ENCODE peak calls at places on chromosomes 1 and 21, in five cellular contexts. D is IMR-90, A is H9, O is neuronal stem cell, E is mesendoderm. N is an unnamed sample.

GRCh38 chr1:212641956-212642355 is 33.4 kb downstream of the ATF3 start:
- DNase-seq in D (peak), A (no peak), O (no peak), E (no peak), N (peak)

GRCh38 chr1:1344672-1345361 is 4.4 kb downstream of the DVL1 start:
- DNase-seq in D (peak), A (no peak), O (no peak), E (no peak), N (peak)

GRCh38 chr1:23554481-23555224 is 4.6 kb downstream of the ID3 start:
- DNase-seq in D (peak), A (peak), O (peak), E (peak), N (peak)

GRCh38 chr1:198519639-198520501 is 20.6 kb downstream of the ATP6V1G3 start:
- DNase-seq in D (no peak), A (no peak), O (no peak), E (no peak), N (peak)

GRCh38 chr1:147892216-147892615 is 10.4 kb upstream of the GJA8 start:
- DNase-seq in D (no peak), A (peak), O (no peak), E (peak), N (no peak)

GRCh38 chr1:230568008-230568407 is 74.3 kb upstream of the COG2 start:
- DNase-seq in D (peak), A (peak), O (no peak), E (peak), N (peak)

GRCh38 chr1:170145691-170146676 is at the start of gene NTMT2:
- DNase-seq in D (peak), A (peak), O (peak), E (peak), N (peak)

GRCh38 chr1:85707990-85708825 is at the start of gene ZNHIT6:
- DNase-seq in D (peak), A (peak), O (peak), E (peak), N (peak)

GRCh38 chr1:202160377-202160940 is at the start of gene PTPN7:
- DNase-seq in D (no peak), A (peak), O (no peak), E (no peak), N (no peak)

GRCh38 chr1:209409786-209410185 is 173.7 kb upstream of the CAMK1G start:
- DNase-seq in D (peak), A (no peak), O (no peak), E (peak), N (peak)

GRCh38 chr1:160361814-160362167 is 5.1 kb upstream of the NHLH1 start:
- DNase-seq in D (no peak), A (no peak), O (no peak), E (no peak), N (no peak)

GRCh38 chr1:223331929-223332328 is 32.0 kb downstream of the SUSD4 start:
- DNase-seq in D (peak), A (no peak), O (no peak), E (no peak), N (no peak)

GRCh38 chr1:24905979-24906720 is 23.9 kb downstream of the RUNX3 start:
- DNase-seq in D (no peak), A (peak), O (no peak), E (no peak), N (no peak)

GRCh38 chr1:63713041-63713440 is 60.8 kb upstream of the ROR1 start:
- DNase-seq in D (no peak), A (no peak), O (no peak), E (no peak), N (no peak)

GRCh38 chr1:91795601-91796389 is 90.2 kb downstream of the TGFBR3 start:
- DNase-seq in D (peak), A (no peak), O (no peak), E (no peak), N (peak)

GRCh38 chr1:162970021-162970420 is 99.1 kb upstream of the RGS4 start:
- DNase-seq in D (no peak), A (no peak), O (no peak), E (no peak), N (no peak)

GRCh38 chr1:7574121-7575040 is 196.7 kb upstream of the VAMP3 start:
- DNase-seq in D (peak), A (no peak), O (no peak), E (no peak), N (no peak)

GRCh38 chr1:79059361-79059760 is 52.8 kb upstream of the ADGRL4 start:
- DNase-seq in D (peak), A (no peak), O (no peak), E (no peak), N (no peak)

GRCh38 chr1:63799324-63799723 is 25.5 kb downstream of the ROR1 start:
- DNase-seq in D (peak), A (no peak), O (no peak), E (no peak), N (peak)

GRCh38 chr1:203306089-203306969 is 1.0 kb downstream of the BTG2 start:
- DNase-seq in D (peak), A (no peak), O (no peak), E (peak), N (peak)

GRCh38 chr1:31977361-31978131 is 36.1 kb upstream of the KHDRBS1 start:
- DNase-seq in D (peak), A (peak), O (no peak), E (peak), N (no peak)

GRCh38 chr21:26715878-26716506 is 129.2 kb downstream of the ADAMTS1 start:
- DNase-seq in D (peak), A (peak), O (peak), E (peak), N (peak)

GRCh38 chr1:12148160-12148957 is 18.4 kb upstream of the TNFRSF1B start:
- DNase-seq in D (peak), A (no peak), O (no peak), E (no peak), N (no peak)

GRCh38 chr1:206035027-206035426 is 11.3 kb upstream of the CTSE start:
- DNase-seq in D (no peak), A (no peak), O (no peak), E (no peak), N (no peak)

GRCh38 chr1:25442178-25442577 is 11.5 kb downstream of the MACO1 start:
- DNase-seq in D (peak), A (no peak), O (no peak), E (peak), N (peak)

GRCh38 chr1:85148524-85149250 is 52.1 kb downstream of the SYDE2 start:
- DNase-seq in D (peak), A (no peak), O (no peak), E (no peak), N (no peak)

GRCh38 chr1:10796029-10796944 is at the start of gene CASZ1:
- DNase-seq in D (peak), A (peak), O (peak), E (peak), N (peak)
- H2BK120ac ChIP-seq in D (no peak), A (no peak), O (peak), E (no peak), N (no peak)

GRCh38 chr1:103063911-103064310 is 44.4 kb downstream of the COL11A1 start:
- DNase-seq in D (no peak), A (no peak), O (no peak), E (no peak), N (no peak)
- H2BK120ac ChIP-seq in D (no peak), A (no peak), O (no peak), E (no peak), N (no peak)

DNA sequence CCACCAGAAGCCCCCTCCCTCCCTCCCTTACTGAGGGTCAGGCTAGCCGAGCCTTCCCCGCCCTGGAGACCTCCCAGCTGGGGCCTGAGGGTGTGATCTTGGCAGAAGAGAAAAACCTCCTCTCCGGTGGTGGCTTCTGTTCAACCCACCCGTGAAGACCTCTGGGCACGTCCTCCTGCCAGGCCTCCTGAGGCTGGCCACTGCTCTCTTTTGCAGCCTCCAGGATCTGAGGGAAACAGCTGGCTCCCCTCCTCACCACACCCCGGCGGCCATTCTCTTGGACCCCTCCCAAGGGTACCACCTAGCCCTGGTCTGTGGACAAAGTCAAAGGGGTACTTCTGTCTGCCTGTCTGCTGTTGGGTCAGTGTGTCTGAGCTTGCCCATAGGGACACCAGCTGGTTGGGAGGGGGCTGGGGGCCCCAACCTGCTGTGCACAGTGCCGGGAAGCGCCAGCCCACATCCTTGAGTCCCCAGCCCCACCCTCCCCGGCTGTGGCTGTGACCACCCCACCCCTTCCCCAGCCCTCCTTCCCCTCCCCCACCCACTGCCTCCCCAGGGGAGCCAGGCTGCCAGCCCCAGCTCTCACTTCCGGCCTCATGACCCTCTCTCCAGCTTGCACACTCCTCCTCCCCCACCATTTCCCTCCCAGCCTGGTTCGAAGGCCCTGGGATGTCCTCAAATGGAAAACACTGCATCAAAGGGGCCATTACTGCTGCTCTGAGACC is 48.1 kb downstream of the AHDC1 start:
- DNase-seq in D (no peak), A (no peak), O (no peak), E (peak), N (no peak)
- H2BK120ac ChIP-seq in D (peak), A (no peak), O (no peak), E (no peak), N (no peak)

GRCh38 chr1:27366411-27367159 is at the start of gene MAP3K6:
- DNase-seq in D (peak), A (peak), O (peak), E (peak), N (peak)
- H2BK120ac ChIP-seq in D (peak), A (no peak), O (no peak), E (no peak), N (peak)

GRCh38 chr1:158103860-158104522 is 76.7 kb upstream of the CD1D start:
- DNase-seq in D (no peak), A (peak), O (no peak), E (peak), N (no peak)

GRCh38 chr1:158101455-158101854 is 79.2 kb upstream of the CD1D start:
- DNase-seq in D (peak), A (no peak), O (no peak), E (no peak), N (no peak)

GRCh38 chr1:158100498-158100897 is 80.2 kb upstream of the CD1D start:
- DNase-seq in D (no peak), A (no peak), O (no peak), E (no peak), N (no peak)

GRCh38 chr1:158103275-158103674 is 77.4 kb upstream of the CD1D start:
- DNase-seq in D (no peak), A (no peak), O (no peak), E (no peak), N (no peak)

DNA sequence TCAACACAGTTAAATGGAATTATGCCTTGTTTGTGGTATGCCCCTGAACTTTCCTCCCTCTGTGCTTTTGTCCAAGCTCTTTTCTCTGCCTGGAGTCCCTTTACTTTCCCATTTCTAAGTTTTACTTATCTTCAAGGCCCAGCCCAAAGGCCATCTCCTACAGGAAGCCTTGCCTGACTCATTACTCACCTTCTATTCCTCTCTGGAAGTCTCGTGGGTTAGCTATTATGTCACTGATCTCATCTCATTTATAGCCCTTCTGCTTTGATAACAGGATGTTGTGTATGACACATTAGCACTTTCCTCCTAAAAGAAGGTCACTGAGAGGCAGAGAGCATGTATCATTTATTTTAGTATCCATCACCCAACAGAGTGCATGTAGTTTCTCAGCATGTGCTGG is 78.8 kb upstream of the CD1D start:
- DNase-seq in D (peak), A (no peak), O (no peak), E (peak), N (no peak)
- H2BK120ac ChIP-seq in D (no peak), A (no peak), O (no peak), E (no peak), N (no peak)

GRCh38 chr1:53837924-53838653 is at the start of gene NDC1:
- DNase-seq in D (peak), A (peak), O (peak), E (peak), N (peak)
- H2BK120ac ChIP-seq in D (peak), A (no peak), O (no peak), E (no peak), N (peak)

DNA sequence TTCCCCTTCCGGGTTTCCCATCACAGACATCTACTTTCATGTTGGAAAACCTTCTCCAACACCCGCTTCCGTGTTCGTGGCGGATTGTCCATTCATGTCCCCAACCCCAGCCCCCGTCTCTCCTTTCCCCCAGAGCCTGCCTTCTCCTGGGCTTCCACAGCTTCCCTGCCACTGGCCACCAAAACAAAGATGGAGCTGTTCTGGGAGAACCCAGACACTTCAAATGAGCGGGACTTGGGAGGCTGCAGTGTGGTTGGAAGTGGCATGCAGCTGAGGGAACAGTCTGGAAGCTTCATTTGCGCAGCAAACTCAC is 2.8 kb downstream of the EFHD2 start:
- DNase-seq in D (no peak), A (no peak), O (no peak), E (no peak), N (no peak)
- H2BK120ac ChIP-seq in D (no peak), A (no peak), O (no peak), E (no peak), N (no peak)

GRCh38 chr1:210792703-210793102 is 341.2 kb downstream of the KCNH1 start:
- DNase-seq in D (peak), A (no peak), O (no peak), E (peak), N (peak)
- H2BK120ac ChIP-seq in D (no peak), A (no peak), O (no peak), E (no peak), N (no peak)